ENCODE peak calls at places on chromosome 2, in nine cellular contexts. One of them, this sample, is unnamed.

GRCh38 chr2:162245737-162246136 is 2.5 kb upstream of the FAP start:
- DNase-seq in heart right ventricle: no peak
- DNase-seq in effector memory CD4-positive, alpha-beta T cell: no peak
- DNase-seq in BE2C: no peak
- DNase-seq in small intestine: no peak
- DNase-seq in ovary: no peak
- DNase-seq in A549: no peak
- DNase-seq in heart left ventricle: no peak
- DNase-seq in AG04450: no peak
- DNase-seq in this sample: no peak

GRCh38 chr2:64652231-64653173 is 1.2 kb downstream of the SERTAD2 start:
- DNase-seq in heart right ventricle: peak; percentile 34
- DNase-seq in effector memory CD4-positive, alpha-beta T cell: no peak
- DNase-seq in BE2C: no peak
- DNase-seq in small intestine: peak; percentile 74
- DNase-seq in ovary: peak; percentile 64
- DNase-seq in A549: peak; percentile 51
- DNase-seq in heart left ventricle: peak; percentile 44
- DNase-seq in AG04450: no peak
- DNase-seq in this sample: no peak

GRCh38 chr2:101197215-101197745 is 46.1 kb upstream of the TBC1D8 start:
- DNase-seq in heart right ventricle: no peak
- DNase-seq in effector memory CD4-positive, alpha-beta T cell: no peak
- DNase-seq in BE2C: no peak
- DNase-seq in small intestine: no peak
- DNase-seq in ovary: no peak
- DNase-seq in A549: peak; percentile 32
- DNase-seq in heart left ventricle: no peak
- DNase-seq in AG04450: no peak
- DNase-seq in this sample: no peak

GRCh38 chr2:51628953-51629352 is 597.0 kb upstream of the NRXN1 start:
- DNase-seq in heart right ventricle: no peak
- DNase-seq in effector memory CD4-positive, alpha-beta T cell: no peak
- DNase-seq in BE2C: no peak
- DNase-seq in small intestine: no peak
- DNase-seq in ovary: no peak
- DNase-seq in A549: no peak
- DNase-seq in heart left ventricle: no peak
- DNase-seq in AG04450: no peak
- DNase-seq in this sample: no peak

GRCh38 chr2:29213871-29214341 is 98.7 kb downstream of the CLIP4 start:
- DNase-seq in heart right ventricle: no peak
- DNase-seq in effector memory CD4-positive, alpha-beta T cell: no peak
- DNase-seq in BE2C: no peak
- DNase-seq in small intestine: no peak
- DNase-seq in ovary: no peak
- DNase-seq in A549: no peak
- DNase-seq in heart left ventricle: no peak
- DNase-seq in AG04450: no peak
- DNase-seq in this sample: no peak

GRCh38 chr2:176553685-176554106 is 284.5 kb downstream of the MTX2 start:
- DNase-seq in heart right ventricle: peak; percentile 61
- DNase-seq in effector memory CD4-positive, alpha-beta T cell: no peak
- DNase-seq in BE2C: peak; percentile 45
- DNase-seq in small intestine: peak; percentile 31
- DNase-seq in ovary: peak; percentile 64
- DNase-seq in A549: peak; percentile 60
- DNase-seq in heart left ventricle: peak; percentile 47
- DNase-seq in AG04450: no peak
- DNase-seq in this sample: no peak

GRCh38 chr2:216070195-216070594 is 11.4 kb downstream of the PECR start:
- DNase-seq in heart right ventricle: no peak
- DNase-seq in effector memory CD4-positive, alpha-beta T cell: no peak
- DNase-seq in BE2C: no peak
- DNase-seq in small intestine: no peak
- DNase-seq in ovary: no peak
- DNase-seq in A549: no peak
- DNase-seq in heart left ventricle: no peak
- DNase-seq in AG04450: no peak
- DNase-seq in this sample: no peak

GRCh38 chr2:206011795-206012194 is 74.2 kb downstream of the INO80D start:
- DNase-seq in heart right ventricle: no peak
- DNase-seq in effector memory CD4-positive, alpha-beta T cell: no peak
- DNase-seq in BE2C: no peak
- DNase-seq in small intestine: no peak
- DNase-seq in ovary: no peak
- DNase-seq in A549: no peak
- DNase-seq in heart left ventricle: no peak
- DNase-seq in AG04450: no peak
- DNase-seq in this sample: no peak

GRCh38 chr2:33135645-33136044 is 188.9 kb downstream of the LTBP1 start:
- DNase-seq in heart right ventricle: no peak
- DNase-seq in effector memory CD4-positive, alpha-beta T cell: no peak
- DNase-seq in BE2C: no peak
- DNase-seq in small intestine: no peak
- DNase-seq in ovary: no peak
- DNase-seq in A549: no peak
- DNase-seq in heart left ventricle: no peak
- DNase-seq in AG04450: no peak
- DNase-seq in this sample: no peak

GRCh38 chr2:111244864-111245263 is 124.2 kb downstream of the BCL2L11 start:
- DNase-seq in heart right ventricle: no peak
- DNase-seq in effector memory CD4-positive, alpha-beta T cell: no peak
- DNase-seq in BE2C: no peak
- DNase-seq in small intestine: no peak
- DNase-seq in ovary: no peak
- DNase-seq in A549: no peak
- DNase-seq in heart left ventricle: no peak
- DNase-seq in AG04450: no peak
- DNase-seq in this sample: no peak

GRCh38 chr2:218887079-218887478 is 6.4 kb downstream of the WNT10A start:
- DNase-seq in heart right ventricle: no peak
- DNase-seq in effector memory CD4-positive, alpha-beta T cell: no peak
- DNase-seq in BE2C: no peak
- DNase-seq in small intestine: no peak
- DNase-seq in ovary: no peak
- DNase-seq in A549: no peak
- DNase-seq in heart left ventricle: no peak
- DNase-seq in AG04450: no peak
- DNase-seq in this sample: no peak

GRCh38 chr2:197307933-197308521 is 2.6 kb downstream of the ANKRD44 start:
- DNase-seq in heart right ventricle: no peak
- DNase-seq in effector memory CD4-positive, alpha-beta T cell: no peak
- DNase-seq in BE2C: no peak
- DNase-seq in small intestine: peak; percentile 53
- DNase-seq in ovary: no peak
- DNase-seq in A549: no peak
- DNase-seq in heart left ventricle: no peak
- DNase-seq in AG04450: no peak
- DNase-seq in this sample: no peak
- H3K4me3 ChIP-seq in heart right ventricle: no peak overlapping the region
- H3K4me3 ChIP-seq in effector memory CD4-positive, alpha-beta T cell: peak overlapping the region; percentile 93
- H3K4me3 ChIP-seq in BE2C: no peak overlapping the region
- H3K4me3 ChIP-seq in small intestine: no peak overlapping the region
- H3K4me3 ChIP-seq in ovary: no peak overlapping the region
- H3K4me3 ChIP-seq in A549: no peak overlapping the region
- H3K4me3 ChIP-seq in heart left ventricle: no peak overlapping the region
- H3K4me3 ChIP-seq in AG04450: no peak overlapping the region
- H3K4me3 ChIP-seq in this sample: no peak overlapping the region

GRCh38 chr2:202140522-202141292 is 67.7 kb downstream of the KIAA2012 start:
- DNase-seq in heart right ventricle: no peak
- DNase-seq in effector memory CD4-positive, alpha-beta T cell: no peak
- DNase-seq in BE2C: peak; percentile 30
- DNase-seq in small intestine: no peak
- DNase-seq in ovary: no peak
- DNase-seq in A549: no peak
- DNase-seq in heart left ventricle: no peak
- DNase-seq in AG04450: no peak
- DNase-seq in this sample: no peak
- H3K4me3 ChIP-seq in heart right ventricle: no peak overlapping the region
- H3K4me3 ChIP-seq in effector memory CD4-positive, alpha-beta T cell: no peak overlapping the region
- H3K4me3 ChIP-seq in BE2C: no peak overlapping the region
- H3K4me3 ChIP-seq in small intestine: no peak overlapping the region
- H3K4me3 ChIP-seq in ovary: no peak overlapping the region
- H3K4me3 ChIP-seq in A549: no peak overlapping the region
- H3K4me3 ChIP-seq in heart left ventricle: no peak overlapping the region
- H3K4me3 ChIP-seq in AG04450: no peak overlapping the region
- H3K4me3 ChIP-seq in this sample: no peak overlapping the region

DNA sequence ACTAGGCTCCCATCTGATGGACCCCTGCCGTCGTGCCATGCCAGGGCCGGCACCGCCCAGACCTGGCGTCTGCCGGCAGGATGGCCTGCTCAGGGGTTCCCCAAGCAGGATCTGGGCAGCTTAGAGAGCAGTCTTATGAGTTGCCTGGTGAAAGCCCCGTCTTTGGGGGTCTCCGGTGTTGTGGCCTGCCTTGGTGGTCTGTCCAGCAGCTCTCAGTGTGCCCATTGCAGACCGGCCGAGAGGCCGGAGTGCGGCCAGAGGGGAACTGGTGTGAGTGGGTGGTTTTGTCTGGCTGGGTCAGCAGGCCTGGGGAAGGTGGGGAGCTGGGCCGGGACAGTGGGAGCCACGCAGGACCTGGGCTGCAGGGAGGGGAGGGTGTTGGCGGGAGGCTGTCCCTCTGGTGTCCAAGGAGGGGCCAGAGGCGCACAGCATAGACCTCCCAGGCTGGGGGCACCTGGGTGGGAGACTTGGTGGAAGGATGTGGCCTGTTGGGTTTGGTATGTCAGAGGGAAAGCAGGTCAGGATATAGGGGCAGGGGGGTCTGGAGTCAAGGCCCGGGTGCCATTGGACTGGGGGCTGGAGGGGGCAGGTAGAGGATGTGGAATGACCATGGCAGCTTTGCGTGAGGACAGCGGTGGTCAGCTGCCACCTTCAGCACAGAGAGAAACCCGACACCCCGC is 16.5 kb downstream of the GPC1 start:
- DNase-seq in heart right ventricle: peak; percentile 16
- DNase-seq in effector memory CD4-positive, alpha-beta T cell: no peak
- DNase-seq in BE2C: no peak
- DNase-seq in small intestine: no peak
- DNase-seq in ovary: peak; percentile 26
- DNase-seq in A549: no peak
- DNase-seq in heart left ventricle: peak; percentile 21
- DNase-seq in AG04450: no peak
- DNase-seq in this sample: no peak
- H3K4me3 ChIP-seq in heart right ventricle: peak overlapping the region; percentile 54
- H3K4me3 ChIP-seq in effector memory CD4-positive, alpha-beta T cell: no peak overlapping the region
- H3K4me3 ChIP-seq in BE2C: peak overlapping the region; percentile 43
- H3K4me3 ChIP-seq in small intestine: peak overlapping the region; percentile 48
- H3K4me3 ChIP-seq in ovary: peak overlapping the region; percentile 57
- H3K4me3 ChIP-seq in A549: peak overlapping the region; percentile 70
- H3K4me3 ChIP-seq in heart left ventricle: peak overlapping the region; percentile 44
- H3K4me3 ChIP-seq in AG04450: peak overlapping the region; percentile 55
- H3K4me3 ChIP-seq in this sample: peak overlapping the region; percentile 56

DNA sequence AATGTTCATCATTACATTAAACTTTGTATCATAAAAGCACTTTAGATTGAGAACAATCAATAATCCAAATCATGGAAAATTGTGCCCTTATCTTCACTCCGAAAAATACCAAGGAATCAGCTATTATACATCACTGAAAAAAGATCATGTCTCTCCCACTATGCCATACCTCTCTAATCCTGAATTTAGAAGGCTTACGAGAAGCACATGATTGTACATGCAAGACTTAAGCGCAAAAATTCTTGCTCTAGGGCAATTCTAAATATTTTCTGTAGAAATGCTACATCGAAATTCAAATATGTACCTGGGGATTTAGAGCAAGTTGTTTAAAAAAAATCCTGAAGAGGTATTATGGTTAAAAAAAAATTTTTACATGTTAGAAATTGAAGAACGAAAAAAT is 1.3 kb downstream of the CYTIP start:
- DNase-seq in heart right ventricle: no peak
- DNase-seq in effector memory CD4-positive, alpha-beta T cell: no peak
- DNase-seq in BE2C: no peak
- DNase-seq in small intestine: no peak
- DNase-seq in ovary: no peak
- DNase-seq in A549: no peak
- DNase-seq in heart left ventricle: no peak
- DNase-seq in AG04450: no peak
- DNase-seq in this sample: no peak
- H3K4me3 ChIP-seq in heart right ventricle: no peak overlapping the region
- H3K4me3 ChIP-seq in effector memory CD4-positive, alpha-beta T cell: peak overlapping the region; percentile 80
- H3K4me3 ChIP-seq in BE2C: no peak overlapping the region
- H3K4me3 ChIP-seq in small intestine: peak overlapping the region; percentile 60
- H3K4me3 ChIP-seq in ovary: no peak overlapping the region
- H3K4me3 ChIP-seq in A549: no peak overlapping the region
- H3K4me3 ChIP-seq in heart left ventricle: peak overlapping the region; percentile 22
- H3K4me3 ChIP-seq in AG04450: no peak overlapping the region
- H3K4me3 ChIP-seq in this sample: no peak overlapping the region